ENCODE peak calls at places on chromosomes 3 and 15, in ten cellular contexts. M, W, F, I, E, S, A, N, O and U are unnamed samples.

GRCh38 chr15:61051570-61052031 is 177.5 kb downstream of the RORA start:
- DNase-seq in M (peak), W (peak), F (no peak), I (no peak), E (peak), S (peak), A (no peak), N (peak), O (peak), U (no peak)

GRCh38 chr15:80977627-80978036 is 12.0 kb downstream of the MESD start:
- DNase-seq in M (no peak), W (peak), F (peak), I (no peak), E (peak), S (peak), A (peak), N (peak), O (peak), U (peak)

GRCh38 chr3:66483006-66483928 is 17.6 kb downstream of the LRIG1 start:
- DNase-seq in M (peak), W (no peak), F (peak), I (no peak), E (peak), S (peak), A (no peak), N (peak), O (no peak), U (peak)

GRCh38 chr3:126355777-126356372 is 1.3 kb downstream of the KLF15 start:
- DNase-seq in M (peak), W (peak), F (no peak), I (no peak), E (peak), S (peak), A (no peak), N (peak), O (peak), U (peak)

GRCh38 chr15:91263632-91264477 is 163.8 kb downstream of the SV2B start:
- DNase-seq in M (peak), W (peak), F (no peak), I (no peak), E (peak), S (peak), A (no peak), N (peak), O (no peak), U (peak)

GRCh38 chr3:81592101-81592500 is 169.3 kb downstream of the GBE1 start:
- DNase-seq in M (peak), W (peak), F (no peak), I (no peak), E (no peak), S (peak), A (no peak), N (no peak), O (no peak), U (no peak)

GRCh38 chr15:28084547-28084946 is 14.6 kb downstream of the OCA2 start:
- DNase-seq in M (no peak), W (peak), F (no peak), I (no peak), E (no peak), S (no peak), A (no peak), N (no peak), O (no peak), U (no peak)

GRCh38 chr3:194142156-194142910 is 6.4 kb downstream of the HES1 start:
- DNase-seq in M (no peak), W (no peak), F (no peak), I (no peak), E (peak), S (no peak), A (no peak), N (no peak), O (no peak), U (no peak)

GRCh38 chr3:126098391-126098858 is 14.5 kb upstream of the SLC41A3 start:
- DNase-seq in M (no peak), W (no peak), F (no peak), I (no peak), E (no peak), S (peak), A (no peak), N (no peak), O (no peak), U (no peak)

GRCh38 chr15:60062826-60063225 is 58.7 kb downstream of the FOXB1 start:
- DNase-seq in M (peak), W (peak), F (no peak), I (no peak), E (no peak), S (peak), A (no peak), N (no peak), O (no peak), U (no peak)

GRCh38 chr15:88841201-88841600 is 38.0 kb downstream of the ACAN start:
- DNase-seq in M (no peak), W (no peak), F (no peak), I (no peak), E (no peak), S (peak), A (no peak), N (no peak), O (no peak), U (no peak)